ENCODE peak calls at places on chromosome X, in five cellular contexts. One of them, this sample, is unnamed.

GRCh38 chrX:69116077-69116476 is 49.2 kb downstream of the PJA1 start:
- DNase-seq in lower leg skin: peak
- DNase-seq in mucosa of descending colon: no peak
- DNase-seq in fibroblast of pulmonary artery: no peak
- DNase-seq in A673: no peak
- DNase-seq in this sample: peak

GRCh38 chrX:111519215-111519614 is 7.8 kb downstream of the SERTM2 start:
- DNase-seq in lower leg skin: no peak
- DNase-seq in mucosa of descending colon: no peak
- DNase-seq in fibroblast of pulmonary artery: peak
- DNase-seq in A673: no peak
- DNase-seq in this sample: no peak

GRCh38 chrX:147626605-147627004 is 285.1 kb upstream of the FMR1 start:
- DNase-seq in lower leg skin: no peak
- DNase-seq in mucosa of descending colon: no peak
- DNase-seq in fibroblast of pulmonary artery: no peak
- DNase-seq in A673: no peak
- DNase-seq in this sample: no peak

GRCh38 chrX:83469551-83469950 is 38.5 kb upstream of the POU3F4 start:
- DNase-seq in lower leg skin: no peak
- DNase-seq in mucosa of descending colon: no peak
- DNase-seq in fibroblast of pulmonary artery: peak
- DNase-seq in A673: peak
- DNase-seq in this sample: peak

GRCh38 chrX:120755066-120755846 is 120.4 kb downstream of the CT47B1 start:
- DNase-seq in lower leg skin: no peak
- DNase-seq in mucosa of descending colon: peak
- DNase-seq in fibroblast of pulmonary artery: no peak
- DNase-seq in A673: no peak
- DNase-seq in this sample: no peak

GRCh38 chrX:44997282-44997813 is 124.4 kb downstream of the KDM6A start:
- DNase-seq in lower leg skin: no peak
- DNase-seq in mucosa of descending colon: no peak
- DNase-seq in fibroblast of pulmonary artery: no peak
- DNase-seq in A673: no peak
- DNase-seq in this sample: no peak

GRCh38 chrX:135015526-135016245 is 6.7 kb downstream of the RTL8B start:
- DNase-seq in lower leg skin: no peak
- DNase-seq in mucosa of descending colon: no peak
- DNase-seq in fibroblast of pulmonary artery: no peak
- DNase-seq in A673: no peak
- DNase-seq in this sample: peak

GRCh38 chrX:128436397-128437103 is 384.3 kb upstream of the ACTRT1 start:
- DNase-seq in lower leg skin: no peak
- DNase-seq in mucosa of descending colon: no peak
- DNase-seq in fibroblast of pulmonary artery: no peak
- DNase-seq in A673: peak
- DNase-seq in this sample: peak

GRCh38 chrX:103211012-103211715 is 3.7 kb upstream of the BEX4 start:
- DNase-seq in lower leg skin: peak
- DNase-seq in mucosa of descending colon: no peak
- DNase-seq in fibroblast of pulmonary artery: peak
- DNase-seq in A673: peak
- DNase-seq in this sample: peak

GRCh38 chrX:23333842-23334535 is 660 bp upstream of the PTCHD1 start:
- DNase-seq in lower leg skin: no peak
- DNase-seq in mucosa of descending colon: peak
- DNase-seq in fibroblast of pulmonary artery: no peak
- DNase-seq in A673: peak
- DNase-seq in this sample: peak

GRCh38 chrX:53028678-53029077 is 19.9 kb upstream of the GPR173 start:
- DNase-seq in lower leg skin: no peak
- DNase-seq in mucosa of descending colon: no peak
- DNase-seq in fibroblast of pulmonary artery: peak
- DNase-seq in A673: no peak
- DNase-seq in this sample: no peak

GRCh38 chrX:50801135-50801534 is 12.9 kb downstream of the SHROOM4 start:
- DNase-seq in lower leg skin: no peak
- DNase-seq in mucosa of descending colon: no peak
- DNase-seq in fibroblast of pulmonary artery: no peak
- DNase-seq in A673: no peak
- DNase-seq in this sample: peak

GRCh38 chrX:12580548-12580947 is 210.7 kb upstream of the PRPS2 start:
- DNase-seq in lower leg skin: no peak
- DNase-seq in mucosa of descending colon: no peak
- DNase-seq in fibroblast of pulmonary artery: no peak
- DNase-seq in A673: no peak
- DNase-seq in this sample: peak

GRCh38 chrX:70133303-70134115 is at the start of gene IGBP1:
- DNase-seq in lower leg skin: peak
- DNase-seq in mucosa of descending colon: peak
- DNase-seq in fibroblast of pulmonary artery: peak
- DNase-seq in A673: peak
- DNase-seq in this sample: peak

GRCh38 chrX:45689971-45690370 is 489.3 kb upstream of the DIPK2B start:
- DNase-seq in lower leg skin: no peak
- DNase-seq in mucosa of descending colon: no peak
- DNase-seq in fibroblast of pulmonary artery: no peak
- DNase-seq in A673: no peak
- DNase-seq in this sample: no peak

GRCh38 chrX:29903365-29903764 is 312.0 kb upstream of the MAGEB2 start:
- DNase-seq in lower leg skin: no peak
- DNase-seq in mucosa of descending colon: no peak
- DNase-seq in fibroblast of pulmonary artery: peak
- DNase-seq in A673: no peak
- DNase-seq in this sample: no peak

GRCh38 chrX:149982310-149982709 is 44.0 kb upstream of the EOLA2 start:
- DNase-seq in lower leg skin: no peak
- DNase-seq in mucosa of descending colon: no peak
- DNase-seq in fibroblast of pulmonary artery: no peak
- DNase-seq in A673: peak
- DNase-seq in this sample: no peak

GRCh38 chrX:6325437-6325836 is 96.8 kb upstream of the NLGN4X start:
- DNase-seq in lower leg skin: no peak
- DNase-seq in mucosa of descending colon: no peak
- DNase-seq in fibroblast of pulmonary artery: no peak
- DNase-seq in A673: no peak
- DNase-seq in this sample: peak

GRCh38 chrX:47637546-47638195 is 7.9 kb upstream of the CFP start:
- DNase-seq in lower leg skin: no peak
- DNase-seq in mucosa of descending colon: peak
- DNase-seq in fibroblast of pulmonary artery: no peak
- DNase-seq in A673: no peak
- DNase-seq in this sample: peak

GRCh38 chrX:18887821-18888205 is 96.1 kb downstream of the PHKA2 start:
- DNase-seq in lower leg skin: no peak
- DNase-seq in mucosa of descending colon: no peak
- DNase-seq in fibroblast of pulmonary artery: no peak
- DNase-seq in A673: peak
- DNase-seq in this sample: no peak

GRCh38 chrX:74579597-74580209 is 34.7 kb downstream of the RLIM start:
- DNase-seq in lower leg skin: no peak
- DNase-seq in mucosa of descending colon: no peak
- DNase-seq in fibroblast of pulmonary artery: no peak
- DNase-seq in A673: no peak
- DNase-seq in this sample: no peak

GRCh38 chrX:81195712-81196111 is 6.0 kb downstream of the HMGN5 start:
- DNase-seq in lower leg skin: no peak
- DNase-seq in mucosa of descending colon: no peak
- DNase-seq in fibroblast of pulmonary artery: peak
- DNase-seq in A673: peak
- DNase-seq in this sample: peak

GRCh38 chrX:87299563-87300160 is 217.9 kb upstream of the KLHL4 start:
- DNase-seq in lower leg skin: no peak
- DNase-seq in mucosa of descending colon: no peak
- DNase-seq in fibroblast of pulmonary artery: peak
- DNase-seq in A673: peak
- DNase-seq in this sample: peak
- TF ChIP-seq CTCF in lower leg skin: no peak
- TF ChIP-seq CTCF in mucosa of descending colon: no peak
- TF ChIP-seq CTCF in fibroblast of pulmonary artery: peak
- TF ChIP-seq CTCF in A673: peak
- TF ChIP-seq CTCF in this sample: peak

GRCh38 chrX:20952180-20952579 is 422.0 kb upstream of the CNKSR2 start:
- DNase-seq in lower leg skin: no peak
- DNase-seq in mucosa of descending colon: no peak
- DNase-seq in fibroblast of pulmonary artery: no peak
- DNase-seq in A673: no peak
- DNase-seq in this sample: no peak

GRCh38 chrX:20951016-20951795 is 423.0 kb upstream of the CNKSR2 start:
- DNase-seq in lower leg skin: no peak
- DNase-seq in mucosa of descending colon: no peak
- DNase-seq in fibroblast of pulmonary artery: no peak
- DNase-seq in A673: no peak
- DNase-seq in this sample: peak

GRCh38 chrX:20954014-20954413 is 420.2 kb upstream of the CNKSR2 start:
- DNase-seq in lower leg skin: no peak
- DNase-seq in mucosa of descending colon: no peak
- DNase-seq in fibroblast of pulmonary artery: no peak
- DNase-seq in A673: no peak
- DNase-seq in this sample: no peak
- H3K4me3 ChIP-seq in lower leg skin: no peak
- H3K4me3 ChIP-seq in mucosa of descending colon: no peak
- H3K4me3 ChIP-seq in fibroblast of pulmonary artery: no peak
- H3K4me3 ChIP-seq in A673: no peak
- H3K4me3 ChIP-seq in this sample: no peak

GRCh38 chrX:104565791-104566687 is at the start of gene IL1RAPL2:
- DNase-seq in lower leg skin: no peak
- DNase-seq in mucosa of descending colon: peak
- DNase-seq in fibroblast of pulmonary artery: peak
- DNase-seq in A673: peak
- DNase-seq in this sample: peak
- TF ChIP-seq CTCF in lower leg skin: no peak
- TF ChIP-seq CTCF in mucosa of descending colon: no peak
- TF ChIP-seq CTCF in fibroblast of pulmonary artery: peak
- TF ChIP-seq CTCF in A673: peak
- TF ChIP-seq CTCF in this sample: peak

GRCh38 chrX:104564921-104565703 is 887 bp upstream of the IL1RAPL2 start:
- DNase-seq in lower leg skin: no peak
- DNase-seq in mucosa of descending colon: no peak
- DNase-seq in fibroblast of pulmonary artery: no peak
- DNase-seq in A673: no peak
- DNase-seq in this sample: peak
- H3K4me3 ChIP-seq in lower leg skin: no peak
- H3K4me3 ChIP-seq in mucosa of descending colon: no peak
- H3K4me3 ChIP-seq in fibroblast of pulmonary artery: no peak
- H3K4me3 ChIP-seq in A673: no peak
- H3K4me3 ChIP-seq in this sample: no peak

GRCh38 chrX:110418220-110418856 is 59.7 kb downstream of the RTL9 start:
- DNase-seq in lower leg skin: no peak
- DNase-seq in mucosa of descending colon: no peak
- DNase-seq in fibroblast of pulmonary artery: peak
- DNase-seq in A673: peak
- DNase-seq in this sample: peak
- TF ChIP-seq CTCF in lower leg skin: no peak
- TF ChIP-seq CTCF in mucosa of descending colon: no peak
- TF ChIP-seq CTCF in fibroblast of pulmonary artery: peak
- TF ChIP-seq CTCF in A673: peak
- TF ChIP-seq CTCF in this sample: peak

GRCh38 chrX:108020631-108021030 is 24.2 kb upstream of the VSIG1 start:
- DNase-seq in lower leg skin: no peak
- DNase-seq in mucosa of descending colon: no peak
- DNase-seq in fibroblast of pulmonary artery: peak
- DNase-seq in A673: peak
- DNase-seq in this sample: peak
- H3K4me3 ChIP-seq in lower leg skin: no peak
- H3K4me3 ChIP-seq in mucosa of descending colon: no peak
- H3K4me3 ChIP-seq in fibroblast of pulmonary artery: no peak
- H3K4me3 ChIP-seq in A673: no peak
- H3K4me3 ChIP-seq in this sample: no peak

GRCh38 chrX:129640737-129641136 is 14.0 kb downstream of the APLN start:
- DNase-seq in lower leg skin: no peak
- DNase-seq in mucosa of descending colon: no peak
- DNase-seq in fibroblast of pulmonary artery: no peak
- DNase-seq in A673: no peak
- DNase-seq in this sample: no peak
- TF ChIP-seq CTCF in lower leg skin: no peak
- TF ChIP-seq CTCF in mucosa of descending colon: no peak
- TF ChIP-seq CTCF in fibroblast of pulmonary artery: no peak
- TF ChIP-seq CTCF in A673: no peak
- TF ChIP-seq CTCF in this sample: no peak

GRCh38 chrX:2707334-2707760 is 16.3 kb downstream of the CD99 start:
- DNase-seq in lower leg skin: peak
- DNase-seq in mucosa of descending colon: peak
- DNase-seq in fibroblast of pulmonary artery: peak
- DNase-seq in A673: peak
- DNase-seq in this sample: peak
- H3K4me3 ChIP-seq in lower leg skin: no peak
- H3K4me3 ChIP-seq in mucosa of descending colon: no peak
- H3K4me3 ChIP-seq in fibroblast of pulmonary artery: no peak
- H3K4me3 ChIP-seq in A673: peak
- H3K4me3 ChIP-seq in this sample: no peak

GRCh38 chrX:56763556-56764152 is 34.6 kb downstream of the NBDY start:
- DNase-seq in lower leg skin: no peak
- DNase-seq in mucosa of descending colon: no peak
- DNase-seq in fibroblast of pulmonary artery: no peak
- DNase-seq in A673: peak
- DNase-seq in this sample: no peak
- TF ChIP-seq CTCF in lower leg skin: no peak
- TF ChIP-seq CTCF in mucosa of descending colon: no peak
- TF ChIP-seq CTCF in fibroblast of pulmonary artery: no peak
- TF ChIP-seq CTCF in A673: peak
- TF ChIP-seq CTCF in this sample: no peak

DNA sequence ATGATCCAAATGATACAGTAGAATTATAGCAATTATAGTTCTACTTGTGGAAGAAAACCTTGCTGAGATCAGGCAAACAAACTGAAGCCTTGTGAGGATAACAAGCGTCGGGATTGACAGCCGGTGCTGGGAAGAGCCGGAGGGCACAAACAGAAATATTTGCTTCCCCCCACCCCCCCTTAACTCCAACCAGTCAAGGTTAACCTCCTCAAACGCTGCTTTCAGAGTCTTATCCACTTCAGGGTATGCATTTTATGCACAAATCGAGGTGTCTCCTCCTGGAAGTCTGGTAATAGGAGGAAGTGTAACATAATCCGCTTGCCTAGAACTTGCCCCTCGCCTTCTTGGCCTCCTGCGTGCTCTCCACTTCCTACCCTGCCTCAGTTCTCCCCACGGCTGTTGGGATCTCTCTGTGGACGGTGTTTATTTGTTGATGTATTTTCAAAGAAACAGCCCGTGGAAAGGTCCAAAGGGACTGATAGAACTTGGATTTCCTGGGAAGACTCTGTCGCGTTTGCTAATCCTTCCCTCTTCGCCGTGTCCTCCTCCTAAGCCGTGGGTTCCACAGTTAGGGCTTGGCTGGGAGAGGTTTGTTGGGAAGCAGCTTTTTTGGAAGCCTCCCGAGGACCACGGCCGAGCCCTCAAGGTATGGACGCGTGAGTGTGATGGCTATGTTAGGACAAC is 4.1 kb upstream of the ARX start:
- DNase-seq in lower leg skin: no peak
- DNase-seq in mucosa of descending colon: no peak
- DNase-seq in fibroblast of pulmonary artery: no peak
- DNase-seq in A673: no peak
- DNase-seq in this sample: no peak
- H3K4me3 ChIP-seq in lower leg skin: no peak
- H3K4me3 ChIP-seq in mucosa of descending colon: no peak
- H3K4me3 ChIP-seq in fibroblast of pulmonary artery: no peak
- H3K4me3 ChIP-seq in A673: peak
- H3K4me3 ChIP-seq in this sample: no peak